ENCODE peak calls at places on chromosomes 2 and 18, in six cellular contexts. P, K, S, U, B and N are unnamed samples.

GRCh38 chr2:231308631-231309414 is 86.7 kb upstream of the B3GNT7 start:
- DNase-seq in P (no peak), K (no peak), S (no peak), U (no peak), B (no peak), N (peak; percentile 40)

GRCh38 chr18:61870151-61870550 is 22.7 kb downstream of the RNF152 start:
- DNase-seq in P (no peak), K (no peak), S (no peak), U (no peak), B (no peak), N (no peak)

GRCh38 chr2:172993924-172994717 is 81.5 kb upstream of the MAP3K20 start:
- DNase-seq in P (no peak), K (no peak), S (no peak), U (no peak), B (no peak), N (no peak)

GRCh38 chr2:39949131-39949530 is 170.1 kb upstream of the THUMPD2 start:
- DNase-seq in P (no peak), K (no peak), S (no peak), U (no peak), B (no peak), N (no peak)

GRCh38 chr2:128414946-128415767 is 96.5 kb upstream of the HS6ST1 start:
- DNase-seq in P (no peak), K (no peak), S (peak; percentile 13), U (no peak), B (no peak), N (no peak)

GRCh38 chr2:16765356-16765755 is 99.7 kb upstream of the CYRIA start:
- DNase-seq in P (no peak), K (no peak), S (no peak), U (no peak), B (no peak), N (no peak)

GRCh38 chr18:70334728-70335329 is 46.0 kb downstream of the SOCS6 start:
- DNase-seq in P (no peak), K (no peak), S (no peak), U (no peak), B (no peak), N (no peak)

GRCh38 chr2:181786371-181787228 is 104.9 kb upstream of the ITPRID2 start:
- DNase-seq in P (no peak), K (no peak), S (no peak), U (no peak), B (no peak), N (no peak)

GRCh38 chr2:39228413-39229209 is 15.2 kb downstream of the CDKL4 start:
- DNase-seq in P (no peak), K (no peak), S (no peak), U (no peak), B (no peak), N (no peak)

GRCh38 chr2:20561703-20562454 is 89.0 kb downstream of the HS1BP3 start:
- DNase-seq in P (no peak), K (no peak), S (no peak), U (no peak), B (no peak), N (no peak)

GRCh38 chr2:12412898-12413305 is 303.8 kb upstream of the TRIB2 start:
- DNase-seq in P (no peak), K (no peak), S (no peak), U (no peak), B (no peak), N (no peak)

GRCh38 chr2:39431592-39432316 is 5.3 kb downstream of the MAP4K3 start:
- DNase-seq in P (peak; percentile 23), K (peak; percentile 23), S (no peak), U (no peak), B (no peak), N (no peak)

GRCh38 chr2:224847961-224848850 is 132.0 kb upstream of the CCDC195 start:
- DNase-seq in P (no peak), K (peak; percentile 11), S (no peak), U (no peak), B (peak; percentile 29), N (peak; percentile 67)

GRCh38 chr2:109459485-109459884 is 154.3 kb downstream of the SEPTIN10 start:
- DNase-seq in P (no peak), K (no peak), S (no peak), U (no peak), B (no peak), N (no peak)

GRCh38 chr18:54878057-54878661 is 49.9 kb downstream of the RAB27B start:
- DNase-seq in P (no peak), K (no peak), S (no peak), U (no peak), B (no peak), N (no peak)

GRCh38 chr2:70888389-70888924 is 47.2 kb upstream of the ATP6V1B1 start:
- DNase-seq in P (no peak), K (no peak), S (no peak), U (no peak), B (no peak), N (no peak)

GRCh38 chr2:70887550-70888229 is 48.0 kb upstream of the ATP6V1B1 start:
- DNase-seq in P (no peak), K (no peak), S (peak; percentile 40), U (no peak), B (no peak), N (peak; percentile 86)

GRCh38 chr2:70886541-70886987 is 49.1 kb upstream of the ATP6V1B1 start:
- DNase-seq in P (no peak), K (no peak), S (peak; percentile 11), U (no peak), B (no peak), N (peak; percentile 69)

GRCh38 chr2:70888925-70889715 is 46.6 kb upstream of the ATP6V1B1 start:
- DNase-seq in P (no peak), K (no peak), S (peak; percentile 23), U (no peak), B (no peak), N (peak; percentile 82)

DNA sequence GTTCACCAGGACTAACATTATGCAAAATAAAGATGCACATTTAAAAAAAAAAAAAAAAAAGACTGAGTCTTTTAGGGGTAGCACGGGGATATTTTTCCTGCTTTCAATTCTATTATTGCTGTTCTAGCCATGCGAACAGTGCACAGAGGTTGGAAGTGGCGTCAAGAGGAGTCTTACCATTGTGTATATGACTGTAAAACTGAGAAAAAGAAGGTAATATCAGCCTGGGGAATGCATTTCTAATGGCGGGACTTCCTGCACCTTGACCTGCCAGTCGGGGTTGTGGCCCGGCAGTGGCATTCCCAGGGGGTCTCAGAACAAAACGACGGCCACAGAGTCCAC is 48.5 kb upstream of the ATP6V1B1 start:
- DNase-seq in P (no peak), K (no peak), S (no peak), U (no peak), B (no peak), N (no peak)
- H3K4me3 ChIP-seq in P (peak overlapping the region; percentile 10), K (peak overlapping the region; percentile 13), S (peak overlapping the region; percentile 51), U (peak overlapping the region; percentile 33), B (peak overlapping the region; percentile 24), N (no peak overlapping the region)

GRCh38 chr2:226154610-226155009 is 645.0 kb downstream of the IRS1 start:
- DNase-seq in P (no peak), K (no peak), S (no peak), U (no peak), B (no peak), N (no peak)

GRCh38 chr2:226153553-226153952 is 646.1 kb downstream of the IRS1 start:
- DNase-seq in P (no peak), K (no peak), S (no peak), U (no peak), B (no peak), N (no peak)

GRCh38 chr2:226158229-226158628 is 641.4 kb downstream of the IRS1 start:
- DNase-seq in P (no peak), K (no peak), S (no peak), U (no peak), B (no peak), N (no peak)

GRCh38 chr2:226151157-226151556 is 648.5 kb downstream of the IRS1 start:
- DNase-seq in P (peak; percentile 68), K (no peak), S (no peak), U (no peak), B (no peak), N (no peak)

DNA sequence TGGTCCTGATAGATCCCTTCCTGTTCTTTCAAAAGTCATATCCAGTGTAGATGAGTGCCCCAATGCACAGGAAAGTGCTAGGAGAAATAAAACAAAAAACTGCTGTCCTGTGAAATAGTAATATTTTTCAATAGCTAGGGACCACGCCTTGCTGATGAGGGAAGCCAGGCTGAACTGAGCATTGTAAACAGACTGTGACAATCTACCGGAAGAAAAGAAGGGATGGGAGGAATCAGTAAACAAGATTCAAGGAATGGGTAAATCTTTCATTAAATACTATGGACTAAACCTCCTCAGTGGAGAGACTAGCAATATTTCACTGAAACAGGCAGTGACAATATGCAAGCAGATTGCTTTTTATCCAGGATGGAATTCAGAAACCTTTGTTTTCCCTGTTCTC is 644.1 kb downstream of the IRS1 start:
- DNase-seq in P (no peak), K (no peak), S (no peak), U (no peak), B (no peak), N (no peak)
- TF ChIP-seq POLR2A in P (no peak), K (no peak), S (no peak), U (no peak), B (no peak), N (no peak)

GRCh38 chr2:189440947-189441708 is at the start of gene WDR75:
- DNase-seq in P (peak; percentile 94), K (peak; percentile 93), S (peak; percentile 91), U (peak; percentile 97), B (peak; percentile 94), N (peak; percentile 98)

GRCh38 chr2:189444322-189444721 is 3.0 kb downstream of the WDR75 start:
- DNase-seq in P (no peak), K (no peak), S (no peak), U (no peak), B (no peak), N (no peak)

GRCh38 chr2:189441709-189442074 is 418 bp downstream of the WDR75 start:
- DNase-seq in P (no peak), K (no peak), S (no peak), U (no peak), B (peak; percentile 32), N (no peak)

GRCh38 chr2:189440644-189440946 is 679 bp upstream of the WDR75 start:
- DNase-seq in P (no peak), K (no peak), S (no peak), U (no peak), B (no peak), N (no peak)

GRCh38 chr2:189442468-189442867 is 1.2 kb downstream of the WDR75 start:
- DNase-seq in P (peak; percentile 13), K (no peak), S (no peak), U (no peak), B (no peak), N (no peak)
- H3K4me3 ChIP-seq in P (no peak overlapping the region), K (no peak overlapping the region), S (peak overlapping the region; percentile 75), U (no peak overlapping the region), B (no peak overlapping the region), N (no peak overlapping the region)

DNA sequence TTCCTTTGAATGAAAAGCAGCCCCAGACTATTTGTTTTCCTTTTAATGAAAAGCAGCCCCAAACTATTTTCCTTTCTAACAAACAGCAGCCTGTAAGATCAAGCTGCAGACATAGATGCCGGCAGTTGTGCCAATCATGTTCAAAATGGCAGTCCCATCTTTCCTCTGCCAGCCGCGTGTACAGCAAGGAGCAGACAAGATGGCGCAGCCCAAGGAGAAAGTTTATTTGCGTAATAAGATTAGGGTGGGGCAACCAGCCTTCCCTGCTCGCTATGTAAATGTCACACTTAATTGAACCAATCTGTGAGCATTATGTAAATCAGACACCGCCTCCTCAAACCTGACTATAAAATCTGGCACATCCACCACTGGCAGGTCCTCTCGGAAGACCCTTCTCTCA is 226.0 kb downstream of the TGIF1 start:
- DNase-seq in P (no peak), K (no peak), S (no peak), U (peak; percentile 28), B (no peak), N (no peak)
- TF ChIP-seq POLR2A in P (no peak), K (no peak), S (no peak), U (no peak), B (no peak), N (no peak)